ENCODE peak calls at places on chromosomes 6 and 20, in nine cellular contexts. S, K, Q, N, M, O, J, B and T are unnamed samples.

GRCh38 chr6:168333039-168333438 is 13.5 kb upstream of the DACT2 start:
- DNase-seq in S (no peak), B (peak), N (peak), Q (no peak), K (peak), O (no peak), M (no peak), J (no peak), T (no peak)

GRCh38 chr6:159999240-159999671 is 30.4 kb downstream of the IGF2R start:
- DNase-seq in O (no peak), N (no peak), S (no peak), K (no peak), B (no peak), M (no peak), J (no peak), Q (no peak), T (no peak)

GRCh38 chr20:55153321-55153720 is 677.9 kb downstream of the DOK5 start:
- DNase-seq in K (no peak), S (no peak), N (no peak), J (no peak), M (no peak), O (no peak), Q (no peak), B (no peak), T (no peak)

GRCh38 chr6:35722121-35722761 is 14.6 kb upstream of the ARMC12 start:
- DNase-seq in M (peak), Q (no peak), K (no peak), B (peak), S (peak), O (no peak), N (no peak), J (no peak), T (no peak)

GRCh38 chr20:19813839-19814238 is 55.8 kb downstream of the RIN2 start:
- DNase-seq in Q (no peak), S (no peak), N (no peak), O (no peak), M (no peak), B (no peak), J (no peak), K (no peak), T (no peak)

GRCh38 chr6:37339911-37340638 is 13.7 kb upstream of the RNF8 start:
- DNase-seq in K (no peak), M (no peak), O (no peak), Q (no peak), N (no peak), J (no peak), S (no peak), B (no peak), T (no peak)

GRCh38 chr20:11569163-11569562 is 348.5 kb upstream of the BTBD3 start:
- DNase-seq in B (no peak), O (no peak), M (no peak), N (no peak), Q (no peak), J (no peak), S (no peak), K (no peak), T (no peak)

GRCh38 chr6:110332281-110332680 is 25.9 kb downstream of the METTL24 start:
- DNase-seq in O (no peak), B (no peak), J (no peak), N (no peak), Q (no peak), S (no peak), K (no peak), M (no peak), T (no peak)

GRCh38 chr6:39964094-39964493 is 29.8 kb upstream of the MOCS1 start:
- DNase-seq in O (no peak), B (no peak), N (no peak), K (no peak), S (no peak), Q (no peak), M (no peak), J (no peak), T (no peak)

GRCh38 chr6:583639-584038 is 73.3 kb downstream of the HUS1B start:
- DNase-seq in M (no peak), S (no peak), K (no peak), N (no peak), O (no peak), J (no peak), B (no peak), Q (no peak), T (no peak)

GRCh38 chr6:63543001-63543400 is 29.3 kb upstream of the LOC128125822 start:
- DNase-seq in N (no peak), K (no peak), Q (no peak), S (no peak), M (no peak), B (no peak), J (no peak), O (no peak), T (no peak)

GRCh38 chr6:87436435-87436834 is 28.7 kb downstream of the CFAP206 start:
- DNase-seq in O (no peak), Q (peak), S (peak), K (peak), M (no peak), N (peak), J (no peak), B (peak), T (no peak)

GRCh38 chr20:34310481-34311117 is 7.4 kb upstream of the AHCY start:
- DNase-seq in K (no peak), J (no peak), B (peak), O (no peak), Q (no peak), M (no peak), N (no peak), S (no peak), T (no peak)

GRCh38 chr6:148771212-148771601 is 24.4 kb downstream of the UST start:
- DNase-seq in S (no peak), B (peak), K (no peak), M (no peak), N (no peak), J (no peak), O (peak), Q (no peak), T (no peak)

GRCh38 chr6:30685977-30686907 is at the start of gene PPP1R18:
- DNase-seq in S (peak), K (peak), M (peak), O (peak), B (peak), N (peak), J (peak), Q (peak), T (no peak)

GRCh38 chr20:20363449-20364015 is 4.4 kb upstream of the INSM1 start:
- DNase-seq in K (no peak), O (no peak), M (no peak), Q (peak), B (no peak), J (no peak), N (no peak), S (no peak), T (no peak)

GRCh38 chr20:20869161-20869560 is 156.7 kb upstream of the RALGAPA2 start:
- DNase-seq in N (no peak), J (no peak), S (no peak), B (no peak), K (no peak), M (no peak), O (no peak), Q (no peak), T (no peak)

GRCh38 chr6:47741807-47742206 is 40.0 kb upstream of the OPN5 start:
- DNase-seq in S (no peak), K (peak), O (no peak), B (peak), M (no peak), N (no peak), Q (no peak), J (no peak), T (no peak)

GRCh38 chr20:50636601-50637539 is 54.5 kb downstream of the RIPOR3 start:
- DNase-seq in K (no peak), J (no peak), M (no peak), S (no peak), B (no peak), Q (no peak), N (no peak), O (no peak), T (no peak)

GRCh38 chr6:33116881-33117711 is 41.3 kb downstream of the HLA-DPB1 start:
- DNase-seq in J (no peak), O (no peak), Q (no peak), S (no peak), N (no peak), B (no peak), K (peak), M (no peak), T (no peak)

GRCh38 chr6:30570760-30571084 is 520 bp upstream of the ABCF1 start:
- DNase-seq in K (no peak), M (no peak), O (no peak), S (no peak), B (no peak), N (peak), Q (no peak), J (peak), T (no peak)

GRCh38 chr6:50277774-50278173 is 228.0 kb upstream of the DEFB112 start:
- DNase-seq in M (no peak), J (no peak), Q (no peak), K (no peak), B (no peak), N (no peak), S (no peak), O (no peak), T (no peak)

GRCh38 chr6:42453649-42454427 is 2.1 kb upstream of the TRERF1 start:
- DNase-seq in M (peak), B (peak), O (no peak), J (no peak), K (peak), N (no peak), Q (peak), S (peak), T (no peak)

GRCh38 chr6:4017847-4018193 is 61.1 kb downstream of the FAM217A start:
- DNase-seq in O (no peak), B (no peak), M (no peak), K (no peak), N (no peak), J (no peak), S (no peak), Q (no peak), T (no peak)

GRCh38 chr6:132053523-132053922 is 102.4 kb upstream of the CCN2 start:
- DNase-seq in S (no peak), K (no peak), N (no peak), J (no peak), M (no peak), B (no peak), Q (no peak), O (no peak), T (no peak)

GRCh38 chr6:165365371-165365770 is 56.0 kb upstream of the C6orf118 start:
- DNase-seq in S (no peak), K (no peak), B (no peak), N (no peak), O (no peak), J (no peak), M (no peak), Q (no peak), T (no peak)

GRCh38 chr6:170306324-170307079 is at the start of gene FAM120B:
- DNase-seq in J (peak), N (peak), B (peak), Q (peak), S (peak), O (peak), K (peak), M (peak), T (peak)

GRCh38 chr20:62088258-62089127 is 22.8 kb upstream of the TAF4 start:
- DNase-seq in M (no peak), B (no peak), O (no peak), N (peak), J (no peak), Q (no peak), K (peak), S (no peak), T (no peak)

GRCh38 chr6:138691595-138692057 is 81.9 kb upstream of the CCDC28A start:
- DNase-seq in O (no peak), J (no peak), N (no peak), M (no peak), K (peak), B (no peak), Q (no peak), S (no peak), T (no peak)

GRCh38 chr6:141152951-141153350 is 979.8 kb upstream of the GJE1 start:
- DNase-seq in B (no peak), S (no peak), O (no peak), Q (no peak), N (no peak), J (no peak), M (no peak), K (no peak), T (no peak)

GRCh38 chr20:58569211-58570125 is 54.3 kb upstream of the APCDD1L start:
- DNase-seq in M (no peak), B (no peak), Q (no peak), S (no peak), O (no peak), N (no peak), J (no peak), K (no peak), T (no peak)

GRCh38 chr6:129672345-129672691 is 37.7 kb downstream of the ARHGAP18 start:
- DNase-seq in Q (no peak), N (no peak), J (no peak), O (no peak), S (no peak), K (no peak), M (no peak), B (no peak), T (no peak)

GRCh38 chr6:110874880-110875547 is 429 bp downstream of the AMD1 start:
- DNase-seq in O (peak), J (no peak), S (no peak), K (peak), Q (peak), B (peak), N (no peak), M (peak), T (no peak)

GRCh38 chr6:141199074-141199473 is 933.7 kb upstream of the GJE1 start:
- DNase-seq in B (no peak), N (no peak), K (no peak), O (no peak), M (no peak), S (no peak), J (no peak), Q (no peak), T (no peak)

GRCh38 chr20:62065669-62066338 is at the start of gene TAF4:
- DNase-seq in K (peak), N (peak), Q (peak), J (peak), M (peak), S (peak), O (peak), B (peak), T (peak)

GRCh38 chr6:56433119-56433518 is 185.7 kb upstream of the COL21A1 start:
- DNase-seq in S (no peak), K (no peak), Q (no peak), N (no peak), B (no peak), O (no peak), M (no peak), J (no peak), T (no peak)

GRCh38 chr6:150133686-150134085 is 9.2 kb upstream of the PPP1R14C start:
- DNase-seq in N (no peak), K (no peak), O (no peak), J (no peak), B (no peak), Q (no peak), M (no peak), S (no peak), T (no peak)

GRCh38 chr20:21739682-21740081 is 34.2 kb downstream of the PAX1 start:
- DNase-seq in J (no peak), O (no peak), N (no peak), Q (no peak), M (no peak), S (no peak), K (no peak), B (no peak), T (no peak)

GRCh38 chr6:153150767-153151440 is 19.8 kb upstream of the RGS17 start:
- DNase-seq in M (no peak), Q (no peak), B (no peak), N (no peak), S (no peak), J (no peak), K (no peak), O (no peak), T (no peak)

GRCh38 chr6:135938588-135939215 is 87.2 kb downstream of the PDE7B start:
- DNase-seq in K (no peak), S (no peak), Q (no peak), J (no peak), N (no peak), O (no peak), M (no peak), B (no peak), T (no peak)
- TF ChIP-seq CTCF in K (peak), S (peak), Q (peak), J (peak), N (peak), O (no peak), M (no peak), B (no peak), T (peak)

GRCh38 chr6:91340998-91341397 is 754.1 kb upstream of the MAP3K7 start:
- DNase-seq in N (no peak), B (no peak), M (no peak), K (no peak), O (no peak), Q (no peak), S (no peak), J (no peak), T (no peak)

GRCh38 chr6:91341473-91341872 is 754.6 kb upstream of the MAP3K7 start:
- DNase-seq in O (no peak), J (no peak), B (no peak), S (no peak), N (no peak), K (no peak), Q (no peak), M (no peak), T (no peak)

GRCh38 chr6:91337967-91338366 is 751.1 kb upstream of the MAP3K7 start:
- DNase-seq in N (peak), S (no peak), Q (no peak), M (no peak), J (no peak), B (no peak), O (no peak), K (no peak), T (no peak)
- TF ChIP-seq CTCF in N (peak), S (no peak), Q (peak), M (no peak), J (peak), B (peak), O (no peak), K (no peak), T (no peak)

DNA sequence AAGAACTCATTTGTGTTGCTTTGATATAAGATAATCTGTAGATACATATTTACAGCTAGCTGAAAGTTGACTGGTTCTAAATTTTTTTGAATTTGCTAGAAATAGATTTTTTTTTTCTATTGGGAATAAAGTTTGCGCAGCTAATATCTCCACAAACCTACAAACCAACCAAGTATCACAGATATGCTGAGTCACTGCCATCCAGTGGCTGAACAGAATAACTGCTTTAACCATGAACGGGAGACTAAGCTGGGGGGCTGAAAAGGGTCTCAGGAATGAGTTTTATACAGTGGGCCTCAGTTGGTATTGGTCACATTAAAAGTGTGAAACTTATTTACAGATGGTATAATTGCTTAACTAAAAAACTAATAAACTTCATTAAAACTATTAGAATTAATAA is 326.7 kb upstream of the CNR1 start:
- DNase-seq in J (no peak), M (no peak), N (peak), S (no peak), K (peak), B (no peak), O (no peak), Q (no peak), T (no peak)
- TF ChIP-seq CTCF in J (no peak), M (no peak), N (peak), S (peak), K (peak), B (no peak), O (peak), Q (peak), T (peak)

GRCh38 chr20:48984575-48985219 is 61.4 kb upstream of the CSE1L start:
- DNase-seq in K (no peak), M (no peak), N (no peak), B (no peak), S (no peak), Q (no peak), O (no peak), J (no peak), T (no peak)

GRCh38 chr20:48983423-48984400 is 62.2 kb downstream of the ARFGEF2 start:
- DNase-seq in Q (no peak), N (no peak), S (no peak), O (no peak), B (no peak), M (no peak), K (peak), J (no peak), T (no peak)

GRCh38 chr20:48990467-48990866 is 55.6 kb upstream of the CSE1L start:
- DNase-seq in K (no peak), Q (no peak), O (no peak), M (no peak), N (no peak), S (no peak), J (no peak), B (no peak), T (no peak)

GRCh38 chr20:48986899-48987298 is 59.2 kb upstream of the CSE1L start:
- DNase-seq in K (peak), S (no peak), O (no peak), Q (no peak), N (no peak), J (no peak), B (no peak), M (no peak), T (no peak)
- TF ChIP-seq CTCF in K (peak), S (peak), O (no peak), Q (peak), N (peak), J (peak), B (no peak), M (no peak), T (peak)

DNA sequence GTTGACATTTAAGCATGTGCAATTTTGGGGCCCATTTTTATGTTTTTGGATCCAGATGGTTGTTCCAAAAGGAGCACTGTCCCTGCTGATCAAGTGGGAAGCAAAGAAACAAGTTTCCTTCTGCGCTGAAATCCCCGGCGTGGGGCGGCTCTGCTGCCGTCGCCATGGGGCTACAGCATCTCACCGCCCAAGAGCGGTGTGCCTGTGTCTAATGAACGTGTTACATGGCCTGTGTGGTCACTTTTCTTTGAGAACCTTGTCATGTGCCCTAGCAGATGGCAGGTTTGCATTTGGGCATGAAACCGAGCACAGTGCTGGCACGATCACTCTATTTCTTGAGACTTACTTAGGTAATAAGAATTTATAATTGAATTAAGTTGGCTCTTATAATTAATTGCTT is 51.9 kb downstream of the ZDHHC14 start:
- DNase-seq in S (no peak), Q (no peak), J (no peak), O (no peak), M (no peak), N (no peak), K (no peak), B (no peak), T (no peak)
- TF ChIP-seq CTCF in S (no peak), Q (no peak), J (no peak), O (no peak), M (no peak), N (no peak), K (no peak), B (no peak), T (no peak)

DNA sequence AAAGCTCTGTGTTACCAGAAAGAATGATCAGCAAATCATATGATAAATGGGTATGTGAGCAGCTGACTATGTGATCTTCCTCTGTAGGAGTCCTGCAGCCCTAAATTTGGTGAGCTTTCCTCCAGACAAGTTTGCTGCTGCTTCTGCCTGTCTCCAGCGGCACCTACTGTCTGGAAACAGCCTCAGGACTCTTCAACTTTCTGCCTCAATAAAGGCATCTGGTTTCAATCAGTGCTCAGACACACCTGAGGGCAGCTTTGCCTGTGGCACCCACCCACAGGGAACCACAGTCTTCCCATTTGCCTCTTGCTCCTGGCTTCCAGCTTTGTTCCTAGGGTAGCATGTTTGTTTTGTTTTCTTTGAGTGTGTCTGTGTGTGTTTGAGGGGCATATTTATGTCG is 727.9 kb upstream of the MAN1A1 start:
- DNase-seq in J (no peak), Q (no peak), O (no peak), S (no peak), M (no peak), K (peak), B (no peak), N (no peak), T (no peak)
- TF ChIP-seq CTCF in J (no peak), Q (peak), O (no peak), S (no peak), M (no peak), K (no peak), B (no peak), N (no peak), T (peak)